ENCODE peak calls at places on chromosomes 16 and 17, in ten cellular contexts. L is A549; R is HTR-8/SVneo; C is lung; J is fibroblast of the aortic adventitia; D is gastrocnemius medialis; M is T-cell; B is stimulated activated CD4-positive, alpha-beta T cell treated with anti-CD3 and anti-CD28 coated beads, Interleukin-1b, Interleukin-23, amount 100 ng/mL, for 1 hour; Z is activated naive CD8-positive, alpha-beta T cell treated with anti-CD3 and anti-CD28 coated beads for 36 hours; E is heart right ventricle. A is an unnamed sample.

GRCh38 chr16:53198933-53199332 is 144.1 kb downstream of the CHD9 start:
- DNase-seq in L (no peak), R (no peak), C (no peak), J (no peak), D (no peak), M (no peak), B (no peak), Z (no peak), E (no peak), A (no peak)

GRCh38 chr16:85148959-85149358 is 36.7 kb upstream of the CIBAR2 start:
- DNase-seq in L (peak; percentile 56), R (no peak), C (no peak), J (peak; percentile 32), D (peak; percentile 61), M (no peak), B (no peak), Z (no peak), E (no peak), A (no peak)

GRCh38 chr17:29331330-29331729 is 37.4 kb upstream of the NUFIP2 start:
- DNase-seq in L (peak; percentile 16), R (no peak), C (no peak), J (no peak), D (no peak), M (no peak), B (no peak), Z (no peak), E (no peak), A (no peak)

GRCh38 chr16:3609895-3610697 is 1.3 kb downstream of the SLX4 start:
- DNase-seq in L (no peak), R (no peak), C (no peak), J (no peak), D (no peak), M (no peak), B (no peak), Z (no peak), E (no peak), A (no peak)

GRCh38 chr17:66724581-66725341 is 110.2 kb upstream of the CACNG5 start:
- DNase-seq in L (peak; percentile 21), R (no peak), C (no peak), J (peak; percentile 95), D (no peak), M (no peak), B (no peak), Z (no peak), E (no peak), A (no peak)

GRCh38 chr16:85238233-85238647 is 126.0 kb upstream of the CIBAR2 start:
- DNase-seq in L (no peak), R (no peak), C (peak; percentile 51), J (peak; percentile 93), D (no peak), M (no peak), B (no peak), Z (no peak), E (peak; percentile 36), A (peak; percentile 81)

GRCh38 chr17:33940769-33941168 is 314.3 kb upstream of the CCL2 start:
- DNase-seq in L (no peak), R (no peak), C (no peak), J (no peak), D (peak; percentile 15), M (no peak), B (no peak), Z (no peak), E (peak; percentile 5), A (no peak)

GRCh38 chr17:27798376-27798775 is 2.0 kb downstream of the NOS2 start:
- DNase-seq in L (no peak), R (no peak), C (no peak), J (no peak), D (no peak), M (no peak), B (no peak), Z (no peak), E (no peak), A (no peak)

GRCh38 chr16:71628810-71629209 is 2.8 kb downstream of the MARVELD3 start:
- DNase-seq in L (no peak), R (no peak), C (no peak), J (peak; percentile 19), D (no peak), M (no peak), B (no peak), Z (no peak), E (no peak), A (no peak)

GRCh38 chr16:4852221-4852872 is 5.1 kb downstream of the UBN1 start:
- DNase-seq in L (peak; percentile 27), R (peak; percentile 21), C (no peak), J (peak; percentile 68), D (no peak), M (no peak), B (no peak), Z (no peak), E (no peak), A (no peak)

GRCh38 chr16:8966781-8967436 is 3.2 kb upstream of the USP7 start:
- DNase-seq in L (peak; percentile 36), R (no peak), C (no peak), J (no peak), D (no peak), M (no peak), B (no peak), Z (no peak), E (no peak), A (no peak)

GRCh38 chr17:39082482-39082881 is 69.0 kb downstream of the PLXDC1 start:
- DNase-seq in L (no peak), R (no peak), C (no peak), J (peak; percentile 94), D (no peak), M (no peak), B (no peak), Z (no peak), E (peak; percentile 35), A (no peak)

A was measured in right atrium auricular region.